ENCODE peak calls at places on chromosomes 16 and 17, in seven cellular contexts. B is MM.1S, Q is GM06990, P is foreskin fibroblast, K is fibroblast of lung, N is choroid plexus epithelial cell, O is left ventricle myocardium inferior. A is an unnamed sample.

GRCh38 chr17:2028234-2028614 is 1.7 kb upstream of the DPH1 start:
- DNase-seq in B (no peak), Q (no peak), P (no peak), K (no peak), N (no peak), O (no peak), A (no peak)

GRCh38 chr17:28792877-28793666 is 49.3 kb downstream of the TRAF4 start:
- DNase-seq in B (no peak), Q (no peak), P (peak; percentile 4), K (no peak), N (peak; percentile 49), O (no peak), A (no peak)

GRCh38 chr17:7403043-7403901 is 625 bp downstream of the TMEM256 start:
- DNase-seq in B (no peak), Q (no peak), P (peak; percentile 82), K (no peak), N (peak; percentile 13), O (peak; percentile 80), A (no peak)

GRCh38 chr16:66476328-66477027 is 49.4 kb downstream of the BEAN1 start:
- DNase-seq in B (peak; percentile 55), Q (no peak), P (no peak), K (no peak), N (peak; percentile 64), O (no peak), A (no peak)

GRCh38 chr17:5499790-5500189 is 13.4 kb downstream of the MIS12 start:
- DNase-seq in B (no peak), Q (peak; percentile 11), P (peak; percentile 37), K (no peak), N (no peak), O (no peak), A (no peak)

GRCh38 chr16:87963400-87963799 is 12.2 kb downstream of the BANP start:
- DNase-seq in B (no peak), Q (no peak), P (peak; percentile 92), K (peak; percentile 56), N (peak; percentile 83), O (no peak), A (peak; percentile 85)

GRCh38 chr17:4632583-4632923 is 8.9 kb downstream of the ALOX15 start:
- DNase-seq in B (no peak), Q (no peak), P (no peak), K (no peak), N (no peak), O (no peak), A (no peak)

GRCh38 chr17:50630524-50631194 is 4.0 kb upstream of the ABCC3 start:
- DNase-seq in B (peak; percentile 56), Q (no peak), P (peak; percentile 50), K (no peak), N (peak; percentile 19), O (no peak), A (no peak)

GRCh38 chr17:51371732-51372151 is 111.4 kb downstream of the UTP18 start:
- DNase-seq in B (peak; percentile 55), Q (peak; percentile 32), P (peak; percentile 22), K (peak; percentile 26), N (peak; percentile 74), O (no peak), A (peak; percentile 36)

GRCh38 chr16:27475561-27475960 is 73.6 kb downstream of the IL21R start:
- DNase-seq in B (no peak), Q (no peak), P (peak; percentile 92), K (peak; percentile 75), N (peak; percentile 94), O (no peak), A (peak; percentile 89)

GRCh38 chr16:30551781-30552180 is 6.4 kb downstream of the ZNF764 start:
- DNase-seq in B (no peak), Q (no peak), P (peak; percentile 17), K (no peak), N (no peak), O (no peak), A (no peak)

GRCh38 chr16:24721830-24722238 is 7.6 kb upstream of the TNRC6A start:
- DNase-seq in B (no peak), Q (no peak), P (no peak), K (no peak), N (no peak), O (no peak), A (no peak)

GRCh38 chr17:2883544-2884203 is 87.4 kb downstream of the RAP1GAP2 start:
- DNase-seq in B (no peak), Q (no peak), P (peak; percentile 73), K (peak; percentile 59), N (peak; percentile 22), O (peak; percentile 38), A (peak; percentile 21)

GRCh38 chr16:50666658-50667496 is 14.2 kb downstream of the SNX20 start:
- DNase-seq in B (no peak), Q (peak; percentile 58), P (no peak), K (no peak), N (no peak), O (no peak), A (no peak)

GRCh38 chr17:7327056-7327455 is 2.1 kb downstream of the NEURL4 start:
- DNase-seq in B (no peak), Q (no peak), P (no peak), K (no peak), N (no peak), O (no peak), A (no peak)

GRCh38 chr16:12177643-12178042 is 201.1 kb downstream of the SNX29 start:
- DNase-seq in B (no peak), Q (no peak), P (no peak), K (no peak), N (no peak), O (no peak), A (no peak)

GRCh38 chr16:27529962-27530361 is 19.8 kb downstream of the GTF3C1 start:
- DNase-seq in B (no peak), Q (no peak), P (peak; percentile 86), K (peak; percentile 71), N (peak; percentile 53), O (no peak), A (peak; percentile 68)

GRCh38 chr16:10920726-10921427 is 21.4 kb downstream of the DEXI start:
- DNase-seq in B (no peak), Q (no peak), P (peak; percentile 28), K (no peak), N (no peak), O (no peak), A (no peak)

GRCh38 chr17:58960068-58960467 is 146.6 kb downstream of the TRIM37 start:
- DNase-seq in B (peak; percentile 10), Q (peak; percentile 20), P (peak; percentile 75), K (peak; percentile 62), N (peak; percentile 87), O (no peak), A (peak; percentile 51)

GRCh38 chr17:40317345-40317873 is 8.4 kb downstream of the RARA start:
- DNase-seq in B (peak; percentile 63), Q (no peak), P (peak; percentile 84), K (peak; percentile 65), N (peak; percentile 73), O (peak; percentile 57), A (peak; percentile 81)

GRCh38 chr17:14311979-14312378 is 11.1 kb downstream of the HS3ST3B1 start:
- DNase-seq in B (no peak), Q (no peak), P (no peak), K (no peak), N (no peak), O (no peak), A (no peak)

GRCh38 chr17:76527430-76528111 is 9.9 kb downstream of the CYGB start:
- DNase-seq in B (no peak), Q (peak; percentile 68), P (peak; percentile 49), K (peak; percentile 89), N (peak; percentile 82), O (peak; percentile 73), A (peak; percentile 15)
- TF ChIP-seq CTCF in B (no peak), Q (peak; percentile 12), P (no peak), K (peak; percentile 8), N (peak; percentile 28), O (peak; percentile 48), A (no peak)

DNA sequence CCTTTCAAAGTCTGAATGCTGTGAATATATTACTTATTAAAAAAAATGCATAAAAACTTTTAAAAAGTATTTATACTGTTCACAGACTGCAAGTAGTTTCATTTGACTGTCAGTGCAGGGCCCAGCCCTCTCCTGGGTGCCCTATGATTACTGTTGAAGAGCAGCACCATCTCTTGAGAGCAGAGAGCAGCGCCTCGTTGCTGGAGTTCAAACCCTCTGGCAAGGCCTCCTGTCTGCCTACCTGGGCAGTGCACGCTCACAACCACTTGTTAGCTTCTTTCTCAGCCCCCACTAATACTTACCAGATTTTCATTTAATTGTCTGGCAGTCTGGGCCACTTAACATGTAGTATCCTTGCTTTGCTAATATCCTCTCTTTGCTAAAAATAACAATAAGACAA is 233.4 kb downstream of the PHKB start:
- DNase-seq in B (no peak), Q (no peak), P (no peak), K (no peak), N (no peak), O (no peak), A (no peak)
- H3K4me3 ChIP-seq in B (no peak overlapping the region), Q (no peak overlapping the region), P (no peak overlapping the region), K (no peak overlapping the region), N (no peak overlapping the region), O (no peak overlapping the region), A (no peak overlapping the region)

GRCh38 chr17:81118308-81119221 is 46.7 kb upstream of the PVALEF start:
- DNase-seq in B (no peak), Q (no peak), P (no peak), K (no peak), N (no peak), O (no peak), A (no peak)

GRCh38 chr17:81117672-81118198 is 47.6 kb upstream of the PVALEF start:
- DNase-seq in B (no peak), Q (no peak), P (no peak), K (no peak), N (no peak), O (no peak), A (no peak)

GRCh38 chr17:81120149-81120484 is 45.2 kb upstream of the PVALEF start:
- DNase-seq in B (no peak), Q (no peak), P (no peak), K (no peak), N (no peak), O (no peak), A (no peak)

GRCh38 chr17:81120695-81121621 is 44.3 kb upstream of the PVALEF start:
- DNase-seq in B (no peak), Q (no peak), P (no peak), K (no peak), N (no peak), O (no peak), A (no peak)

GRCh38 chr17:81119223-81120148 is 45.8 kb upstream of the PVALEF start:
- DNase-seq in B (peak; percentile 12), Q (peak; percentile 78), P (peak; percentile 98), K (peak; percentile 96), N (peak; percentile 92), O (peak; percentile 65), A (peak; percentile 84)
- TF ChIP-seq CTCF in B (no peak), Q (no peak), P (peak; percentile 3), K (no peak), N (no peak), O (no peak), A (no peak)

GRCh38 chr16:57042157-57043111 is 49.9 kb upstream of the CPNE2 start:
- DNase-seq in B (peak; percentile 86), Q (peak; percentile 74), P (no peak), K (no peak), N (peak; percentile 54), O (no peak), A (no peak)

GRCh38 chr16:57038151-57038550 is 48.8 kb downstream of the NLRC5 start:
- DNase-seq in B (no peak), Q (no peak), P (peak; percentile 75), K (peak; percentile 30), N (peak; percentile 39), O (no peak), A (peak; percentile 65)

GRCh38 chr16:57039148-57039812 is 49.9 kb downstream of the NLRC5 start:
- DNase-seq in B (peak; percentile 65), Q (peak; percentile 59), P (peak; percentile 71), K (peak; percentile 77), N (peak; percentile 92), O (no peak), A (peak; percentile 90)

GRCh38 chr16:57043248-57043647 is 49.1 kb upstream of the CPNE2 start:
- DNase-seq in B (no peak), Q (no peak), P (no peak), K (no peak), N (no peak), O (no peak), A (no peak)

GRCh38 chr16:57041182-57042156 is 50.9 kb upstream of the CPNE2 start:
- DNase-seq in B (peak; percentile 61), Q (peak; percentile 75), P (no peak), K (peak; percentile 5), N (peak; percentile 9), O (no peak), A (no peak)
- H3K4me3 ChIP-seq in B (peak overlapping the region; percentile 52), Q (peak overlapping the region; percentile 25), P (no peak overlapping the region), K (no peak overlapping the region), N (no peak overlapping the region), O (no peak overlapping the region), A (no peak overlapping the region)